ENCODE peak calls at places on chromosomes 3 and 15, in six cellular contexts. L is upper lobe of right lung, C is HuH-7, W is left colon, Z is neural crest cell, F is midbrain. Y is an unnamed sample.

GRCh38 chr3:170632780-170633179 is 46.9 kb upstream of the SLC7A14 start:
- DNase-seq in L (no peak), C (no peak), W (no peak), Z (no peak), F (no peak), Y (no peak)

GRCh38 chr3:149771652-149772271 is 19.5 kb upstream of the COMMD2 start:
- DNase-seq in L (no peak), C (peak), W (peak), Z (peak), F (peak), Y (no peak)

GRCh38 chr3:163368168-163368567 is 1710.1 kb downstream of the SI start:
- DNase-seq in L (no peak), C (no peak), W (no peak), Z (no peak), F (no peak), Y (no peak)

GRCh38 chr3:190877925-190878324 is 15.4 kb upstream of the GMNC start:
- DNase-seq in L (no peak), C (no peak), W (no peak), Z (no peak), F (no peak), Y (no peak)

GRCh38 chr15:45179221-45179985 is 8.4 kb downstream of the SHF start:
- DNase-seq in L (peak), C (peak), W (peak), Z (no peak), F (no peak), Y (no peak)

GRCh38 chr3:80285370-80285769 is 517.6 kb upstream of the ROBO1 start:
- DNase-seq in L (no peak), C (no peak), W (no peak), Z (no peak), F (no peak), Y (no peak)

GRCh38 chr3:52685285-52685704 is 418 bp downstream of the PBRM1 start:
- DNase-seq in L (peak), C (peak), W (peak), Z (peak), F (peak), Y (peak)

GRCh38 chr3:42712716-42713372 is 10.2 kb upstream of the HHATL start:
- DNase-seq in L (peak), C (no peak), W (no peak), Z (no peak), F (no peak), Y (peak)

GRCh38 chr3:32249184-32249782 is 10.8 kb downstream of the CMTM8 start:
- DNase-seq in L (no peak), C (no peak), W (no peak), Z (no peak), F (no peak), Y (no peak)

GRCh38 chr3:122055215-122055614 is at the start of gene CD86:
- DNase-seq in L (no peak), C (no peak), W (no peak), Z (no peak), F (peak), Y (no peak)

GRCh38 chr3:83738202-83738601 is 1220.6 kb upstream of the CADM2 start:
- DNase-seq in L (no peak), C (no peak), W (no peak), Z (no peak), F (no peak), Y (no peak)

GRCh38 chr3:180594631-180595348 is 7.2 kb upstream of the TTC14 start:
- DNase-seq in L (no peak), C (no peak), W (no peak), Z (no peak), F (peak), Y (no peak)

GRCh38 chr3:48244462-48244861 is 3.6 kb downstream of the ZNF589 start:
- DNase-seq in L (no peak), C (no peak), W (no peak), Z (no peak), F (no peak), Y (no peak)